ENCODE peak calls at places on chromosomes 11 and 22, in six cellular contexts. Q, O, N, L, A and K are unnamed samples.
A peak's percentile ranks its signal among the peaks of the same experiment; 100 is the strongest.

GRCh38 chr11:20337526-20338154 is 25.9 kb upstream of the HTATIP2 start:
- DNase-seq in L (peak; percentile 54), O (no peak), Q (peak; percentile 44), N (peak; percentile 59), A (no peak), K (no peak)

GRCh38 chr11:66909181-66909580 is 49.0 kb downstream of the PC start:
- DNase-seq in N (no peak), O (no peak), A (no peak), Q (no peak), L (no peak), K (no peak)

GRCh38 chr11:117583063-117583801 is 213.8 kb downstream of the DSCAML1 start:
- DNase-seq in L (peak; percentile 41), N (peak; percentile 30), A (peak; percentile 64), O (peak; percentile 42), Q (peak; percentile 50), K (no peak)

GRCh38 chr22:44309137-44309536 is 3.6 kb downstream of the SHISAL1 start:
- DNase-seq in O (peak; percentile 68), Q (peak; percentile 99), A (peak; percentile 70), N (no peak), L (peak; percentile 93), K (peak; percentile 36)

GRCh38 chr11:16356751-16357365 is 512 bp upstream of the SOX6 start:
- DNase-seq in L (no peak), Q (peak; percentile 7), O (peak; percentile 46), N (no peak), A (peak; percentile 48), K (no peak)

GRCh38 chr11:91972665-91973266 is 251.9 kb upstream of the FAT3 start:
- DNase-seq in L (no peak), A (no peak), O (no peak), Q (no peak), N (peak; percentile 11), K (no peak)

GRCh38 chr11:75760243-75760642 is 8.3 kb upstream of the DGAT2 start:
- DNase-seq in L (no peak), N (no peak), Q (no peak), A (no peak), O (no peak), K (no peak)

GRCh38 chr11:119791047-119791446 is 62.0 kb upstream of the NECTIN1 start:
- DNase-seq in A (peak; percentile 27), Q (no peak), N (no peak), O (no peak), L (no peak), K (no peak)

GRCh38 chr22:26047516-26047915 is 121.7 kb upstream of the SEZ6L start:
- DNase-seq in Q (no peak), N (no peak), A (no peak), L (no peak), O (no peak), K (no peak)

GRCh38 chr11:26137651-26138050 is 194.3 kb upstream of the ANO3 start:
- DNase-seq in Q (peak; percentile 50), L (peak; percentile 11), A (no peak), N (no peak), O (no peak), K (no peak)

GRCh38 chr11:77833302-77833701 is 12.4 kb downstream of the AAMDC start:
- DNase-seq in O (no peak), A (no peak), L (no peak), Q (no peak), N (no peak), K (no peak)

GRCh38 chr11:665707-666281 is 28.7 kb downstream of the DRD4 start:
- DNase-seq in Q (peak; percentile 91), O (no peak), N (no peak), A (no peak), L (peak; percentile 45), K (no peak)

GRCh38 chr11:107140988-107141387 is 122.7 kb upstream of the GUCY1A2 start:
- DNase-seq in A (no peak), L (no peak), N (no peak), O (no peak), Q (no peak), K (no peak)

GRCh38 chr22:41656515-41656914 is 32.2 kb downstream of the SNU13 start:
- DNase-seq in A (peak; percentile 19), O (no peak), L (peak; percentile 14), N (no peak), Q (no peak), K (no peak)

GRCh38 chr11:10455637-10456487 is 798 bp downstream of the AMPD3 start:
- DNase-seq in A (no peak), O (peak; percentile 77), N (peak; percentile 21), L (peak; percentile 67), Q (peak; percentile 86), K (peak; percentile 80)

GRCh38 chr11:26827567-26828037 is 105.7 kb upstream of the SLC5A12 start:
- DNase-seq in A (no peak), O (no peak), N (no peak), Q (no peak), L (peak; percentile 79), K (no peak)

GRCh38 chr11:72824811-72825505 is 10.7 kb downstream of the ATG16L2 start:
- DNase-seq in A (no peak), Q (no peak), N (no peak), O (no peak), L (no peak), K (no peak)

GRCh38 chr11:1538153-1538552 is 33.9 kb downstream of the DUSP8 start:
- DNase-seq in N (no peak), L (no peak), O (no peak), Q (no peak), A (no peak), K (no peak)

GRCh38 chr11:121105063-121105480 is 4.0 kb downstream of the TECTA start:
- DNase-seq in N (no peak), Q (no peak), A (peak; percentile 66), O (no peak), L (peak; percentile 75), K (peak; percentile 38)

GRCh38 chr11:19650929-19651487 is 61.6 kb upstream of the NAV2 start:
- DNase-seq in N (no peak), Q (no peak), A (no peak), O (no peak), L (no peak), K (no peak)

GRCh38 chr22:49540084-49540483 is 287.6 kb downstream of the BRD1 start:
- DNase-seq in Q (no peak), A (peak; percentile 25), N (no peak), O (no peak), L (no peak), K (no peak)
- H3K9me3 ChIP-seq in Q (no peaks in the 10 kb centered on the region), A (no peaks in the 10 kb centered on the region), N (no peaks in the 10 kb centered on the region), O (no peaks in the 10 kb centered on the region), L (no peaks in the 10 kb centered on the region), K (no peaks in the 10 kb centered on the region)

GRCh38 chr11:62370743-62371440 is 33.6 kb downstream of the ASRGL1 start:
- DNase-seq in Q (no peak), N (no peak), A (no peak), L (peak; percentile 6), O (peak; percentile 55), K (peak; percentile 74)
- H3K4me3 ChIP-seq in Q (no peak overlapping the region), N (no peak overlapping the region), A (peak overlapping the region; percentile 14), L (no peak overlapping the region), O (no peak overlapping the region), K (peak overlapping the region; percentile 13)

DNA sequence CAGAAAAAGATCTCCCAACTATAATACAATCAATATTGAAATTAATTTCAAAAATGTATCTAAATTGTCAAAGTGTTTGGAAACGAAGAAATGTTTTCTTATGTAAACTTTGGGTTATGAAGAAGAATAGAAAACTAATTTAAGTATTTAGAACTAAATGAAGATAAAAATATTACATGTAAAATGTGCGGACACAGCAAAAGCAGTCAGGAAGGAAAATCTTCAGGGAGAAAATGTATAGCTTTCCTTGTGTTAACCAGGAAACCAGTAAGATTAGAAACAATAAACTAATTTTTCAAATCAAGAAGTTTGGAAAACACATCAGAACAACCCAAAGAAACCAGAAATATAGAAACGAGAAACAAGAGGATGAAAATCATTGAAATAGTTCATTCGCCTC is 466.5 kb downstream of the BRD1 start:
- DNase-seq in Q (no peak), A (no peak), N (no peak), O (no peak), L (no peak), K (no peak)
- H3K9me3 ChIP-seq in Q (no peaks in the 10 kb centered on the region), A (no peaks in the 10 kb centered on the region), N (peaks cover 6% of the 10 kb centered on the region), O (peaks cover 2% of the 10 kb centered on the region), L (no peaks in the 10 kb centered on the region), K (no peaks in the 10 kb centered on the region)

GRCh38 chr11:8339592-8340022 is 75.9 kb upstream of the LMO1 start:
- DNase-seq in L (no peak), O (no peak), Q (no peak), A (no peak), N (no peak), K (no peak)
- H3K4me3 ChIP-seq in L (no peak overlapping the region), O (no peak overlapping the region), Q (no peak overlapping the region), A (no peak overlapping the region), N (no peak overlapping the region), K (no peak overlapping the region)

GRCh38 chr11:101323997-101324396 is 194.4 kb upstream of the PGR start:
- DNase-seq in L (peak; percentile 8), A (no peak), O (no peak), Q (no peak), N (peak; percentile 8), K (no peak)

GRCh38 chr11:101331411-101331810 is 201.8 kb upstream of the PGR start:
- DNase-seq in L (no peak), A (no peak), O (no peak), Q (no peak), N (no peak), K (no peak)

GRCh38 chr11:101327908-101328307 is 198.3 kb upstream of the PGR start:
- DNase-seq in L (peak; percentile 24), Q (no peak), N (no peak), O (no peak), A (no peak), K (no peak)

GRCh38 chr11:101321222-101321621 is 191.6 kb upstream of the PGR start:
- DNase-seq in N (no peak), A (no peak), Q (no peak), O (no peak), L (no peak), K (no peak)

GRCh38 chr11:101326141-101326540 is 196.5 kb upstream of the PGR start:
- DNase-seq in A (no peak), L (no peak), O (no peak), Q (no peak), N (no peak), K (no peak)
- H3K9me3 ChIP-seq in A (no peaks in the 10 kb centered on the region), L (no peaks in the 10 kb centered on the region), O (peaks cover 2% of the 10 kb centered on the region), Q (no peaks in the 10 kb centered on the region), N (no peaks in the 10 kb centered on the region), K (no peaks in the 10 kb centered on the region)

GRCh38 chr22:42691440-42691839 is 29.2 kb downstream of the A4GALT start:
- DNase-seq in Q (no peak), A (peak; percentile 64), L (no peak), N (no peak), O (no peak), K (no peak)

GRCh38 chr22:42688914-42689275 is 31.8 kb downstream of the A4GALT start:
- DNase-seq in L (no peak), N (no peak), O (peak; percentile 70), Q (peak; percentile 15), A (peak; percentile 68), K (no peak)

GRCh38 chr22:42686756-42687491 is 33.7 kb downstream of the A4GALT start:
- DNase-seq in A (peak; percentile 68), N (no peak), O (peak; percentile 49), Q (no peak), L (no peak), K (no peak)

GRCh38 chr22:42685941-42686666 is 34.6 kb downstream of the A4GALT start:
- DNase-seq in Q (no peak), N (no peak), L (no peak), A (peak; percentile 90), O (peak; percentile 81), K (peak; percentile 54)

GRCh38 chr22:42688241-42688913 is 32.3 kb downstream of the A4GALT start:
- DNase-seq in N (peak; percentile 38), Q (peak; percentile 96), A (peak; percentile 98), O (peak; percentile 91), L (peak; percentile 97), K (peak; percentile 73)
- H3K4me3 ChIP-seq in N (no peak overlapping the region), Q (peak overlapping the region; percentile 17), A (no peak overlapping the region), O (no peak overlapping the region), L (no peak overlapping the region), K (no peak overlapping the region)